ENCODE peak calls at places on chromosomes 6 and 20, in six cellular contexts. Q, G, B, A, H and W are unnamed samples.

GRCh38 chr6:158405933-158406332 is 93.7 kb downstream of the TULP4 start:
- DNase-seq in Q (no peak), G (no peak), B (no peak), A (no peak), H (no peak), W (no peak)

GRCh38 chr6:39815356-39815755 is 23.2 kb downstream of the DAAM2 start:
- DNase-seq in Q (no peak), G (no peak), B (no peak), A (no peak), H (no peak), W (no peak)

GRCh38 chr6:80460396-80460912 is 354.0 kb downstream of the BCKDHB start:
- DNase-seq in Q (peak; percentile 24), G (peak; percentile 43), B (no peak), A (no peak), H (no peak), W (no peak)

GRCh38 chr20:22449115-22449973 is 135.0 kb downstream of the FOXA2 start:
- DNase-seq in Q (no peak), G (no peak), B (no peak), A (no peak), H (no peak), W (no peak)

GRCh38 chr20:63697868-63698545 is 1.6 kb downstream of the TNFRSF6B start:
- DNase-seq in Q (no peak), G (no peak), B (no peak), A (peak; percentile 11), H (no peak), W (no peak)

GRCh38 chr20:52193886-52194545 is 2.4 kb upstream of the ZFP64 start:
- DNase-seq in Q (no peak), G (no peak), B (no peak), A (no peak), H (no peak), W (no peak)

GRCh38 chr20:43465625-43465943 is 7.9 kb downstream of the SRSF6 start:
- DNase-seq in Q (no peak), G (no peak), B (no peak), A (no peak), H (no peak), W (no peak)

GRCh38 chr6:35411066-35411465 is 41.1 kb upstream of the FANCE start:
- DNase-seq in Q (no peak), G (no peak), B (no peak), A (no peak), H (no peak), W (no peak)

GRCh38 chr20:31390490-31390889 is at the start of gene DEFB119:
- DNase-seq in Q (no peak), G (no peak), B (no peak), A (no peak), H (no peak), W (no peak)

GRCh38 chr6:143998686-143999085 is 9.4 kb downstream of the PLAGL1 start:
- DNase-seq in Q (no peak), G (no peak), B (no peak), A (no peak), H (no peak), W (no peak)

GRCh38 chr6:25009351-25009750 is 73.6 kb upstream of the RIPOR2 start:
- DNase-seq in Q (no peak), G (no peak), B (no peak), A (no peak), H (no peak), W (no peak)

GRCh38 chr6:38489951-38490350 is 149.8 kb downstream of the BTBD9 start:
- DNase-seq in Q (peak; percentile 87), G (peak; percentile 13), B (no peak), A (no peak), H (no peak), W (peak; percentile 53)

GRCh38 chr6:111663232-111663631 is 57.6 kb upstream of the TRAF3IP2 start:
- DNase-seq in Q (no peak), G (no peak), B (no peak), A (no peak), H (no peak), W (no peak)

GRCh38 chr20:38804682-38805501 is 605 bp upstream of the PPP1R16B start:
- DNase-seq in Q (no peak), G (peak; percentile 18), B (no peak), A (no peak), H (peak; percentile 25), W (no peak)

GRCh38 chr6:11381801-11382513 is 149.5 kb upstream of the NEDD9 start:
- DNase-seq in Q (no peak), G (no peak), B (no peak), A (no peak), H (no peak), W (no peak)

GRCh38 chr6:157980288-157981131 is 1.2 kb upstream of the SYNJ2 start:
- DNase-seq in Q (no peak), G (no peak), B (peak; percentile 38), A (no peak), H (no peak), W (no peak)

GRCh38 chr20:19880256-19881079 is 122.4 kb downstream of the RIN2 start:
- DNase-seq in Q (peak; percentile 46), G (peak; percentile 79), B (peak; percentile 88), A (no peak), H (no peak), W (peak; percentile 72)

GRCh38 chr6:12222405-12223366 is 67.5 kb upstream of the EDN1 start:
- DNase-seq in Q (no peak), G (no peak), B (no peak), A (no peak), H (no peak), W (no peak)

GRCh38 chr6:137911675-137912158 is 44.7 kb downstream of the TNFAIP3 start:
- DNase-seq in Q (no peak), G (no peak), B (no peak), A (no peak), H (no peak), W (no peak)

GRCh38 chr6:33249732-33250625 is 21.7 kb downstream of the VPS52 start:
- DNase-seq in Q (peak; percentile 79), G (peak; percentile 69), B (no peak), A (no peak), H (no peak), W (no peak)

GRCh38 chr6:169755162-169755561 is 3.7 kb downstream of the ERMARD start:
- DNase-seq in Q (no peak), G (no peak), B (no peak), A (no peak), H (no peak), W (no peak)

GRCh38 chr6:169746556-169746955 is 4.8 kb downstream of the DYNLT2 start:
- DNase-seq in Q (no peak), G (no peak), B (no peak), A (no peak), H (no peak), W (no peak)

GRCh38 chr6:169752074-169752623 is 727 bp downstream of the ERMARD start:
- DNase-seq in Q (peak; percentile 4), G (peak; percentile 5), B (peak; percentile 44), A (no peak), H (no peak), W (no peak)

DNA sequence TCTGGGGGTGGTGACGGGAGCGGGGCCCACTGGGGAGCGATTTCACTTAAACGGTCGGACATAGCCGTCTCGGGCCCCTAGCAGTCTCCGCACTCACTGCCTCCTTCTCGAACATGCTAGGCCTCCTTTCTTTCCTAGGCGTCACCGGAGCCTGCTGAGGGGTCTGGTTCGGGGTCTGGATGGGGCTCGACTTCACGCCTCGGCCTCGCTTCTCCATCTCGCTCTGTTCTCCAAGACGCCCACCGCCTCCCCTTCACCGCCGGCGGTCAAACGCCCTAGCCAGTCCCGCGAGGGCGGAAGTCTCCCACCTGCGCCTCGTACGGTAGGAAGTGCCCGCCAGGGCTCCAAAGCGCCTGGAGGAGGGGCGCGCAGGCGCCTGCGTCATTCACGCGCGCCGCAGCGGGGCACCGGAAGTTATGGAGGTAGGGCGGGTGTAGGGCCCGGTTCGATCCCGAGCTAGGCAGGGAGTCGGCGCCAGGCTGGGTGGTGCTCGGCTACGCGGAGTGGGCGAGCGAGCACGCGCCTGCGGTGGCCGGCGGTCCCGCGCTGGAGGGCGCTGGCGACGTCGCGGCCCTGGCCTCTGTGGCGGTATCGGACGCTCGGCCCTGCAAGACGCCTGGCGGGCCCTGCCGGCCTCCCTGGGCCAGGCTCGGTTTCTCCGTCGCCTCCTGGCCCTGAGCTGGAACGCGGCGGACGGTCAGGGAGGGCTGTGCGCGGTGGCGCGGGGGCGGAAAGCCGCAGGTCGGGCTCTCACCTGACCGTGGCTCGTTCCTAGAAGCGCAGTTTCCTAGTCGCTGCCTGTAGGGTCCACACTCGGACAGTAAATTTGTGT is at the start of the genes DYNLT2 and ERMARD:
- DNase-seq in Q (peak; percentile 91), G (peak; percentile 95), B (peak; percentile 96), A (peak; percentile 93), H (peak; percentile 86), W (peak; percentile 60)
- TF ChIP-seq CTCF in Q (peak; percentile 19), G (peak; percentile 29), B (peak; percentile 52), A (no peak), H (no peak), W (no peak)

GRCh38 chr20:58173091-58173490 is 55.4 kb downstream of the ANKRD60 start:
- DNase-seq in Q (no peak), G (no peak), B (no peak), A (no peak), H (no peak), W (no peak)
- H3K4me3 ChIP-seq in Q (no peak overlapping the region), G (no peak overlapping the region), B (no peak overlapping the region), A (no peak overlapping the region), H (no peak overlapping the region), W (no peak overlapping the region)

GRCh38 chr6:15513801-15514711 is 148.8 kb downstream of the DTNBP1 start:
- DNase-seq in Q (no peak), G (no peak), B (no peak), A (no peak), H (no peak), W (no peak)

GRCh38 chr6:15513131-15513771 is 149.6 kb downstream of the DTNBP1 start:
- DNase-seq in Q (no peak), G (no peak), B (no peak), A (no peak), H (no peak), W (no peak)

GRCh38 chr6:15511248-15512125 is 151.3 kb downstream of the DTNBP1 start:
- DNase-seq in Q (peak; percentile 19), G (no peak), B (no peak), A (no peak), H (no peak), W (no peak)

GRCh38 chr6:15510536-15511247 is 152.1 kb downstream of the DTNBP1 start:
- DNase-seq in Q (peak; percentile 49), G (no peak), B (no peak), A (no peak), H (peak; percentile 73), W (no peak)

DNA sequence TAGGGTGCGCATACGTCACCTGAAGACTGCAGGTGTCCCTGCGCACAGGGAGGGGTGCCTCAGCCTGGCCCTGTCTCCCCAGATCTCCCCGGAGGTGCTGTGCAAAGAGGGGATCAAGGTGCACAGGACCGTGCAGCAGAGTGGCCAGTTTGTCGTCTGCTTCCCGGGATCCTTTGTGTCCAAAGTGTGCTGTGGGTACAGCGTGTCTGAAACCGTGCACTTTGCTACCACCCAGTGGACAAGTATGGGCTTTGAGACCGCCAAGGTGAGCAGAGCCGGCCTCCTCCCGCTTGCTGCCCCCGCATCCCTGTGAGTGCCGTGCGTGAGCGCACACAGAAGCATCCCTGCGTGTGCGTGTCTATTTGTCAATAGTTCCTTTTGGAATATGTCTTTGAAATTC is 150.7 kb downstream of the DTNBP1 start:
- DNase-seq in Q (no peak), G (no peak), B (peak; percentile 41), A (no peak), H (no peak), W (no peak)
- TF ChIP-seq CTCF in Q (peak; percentile 12), G (no peak), B (peak; percentile 71), A (no peak), H (no peak), W (peak; percentile 20)

DNA sequence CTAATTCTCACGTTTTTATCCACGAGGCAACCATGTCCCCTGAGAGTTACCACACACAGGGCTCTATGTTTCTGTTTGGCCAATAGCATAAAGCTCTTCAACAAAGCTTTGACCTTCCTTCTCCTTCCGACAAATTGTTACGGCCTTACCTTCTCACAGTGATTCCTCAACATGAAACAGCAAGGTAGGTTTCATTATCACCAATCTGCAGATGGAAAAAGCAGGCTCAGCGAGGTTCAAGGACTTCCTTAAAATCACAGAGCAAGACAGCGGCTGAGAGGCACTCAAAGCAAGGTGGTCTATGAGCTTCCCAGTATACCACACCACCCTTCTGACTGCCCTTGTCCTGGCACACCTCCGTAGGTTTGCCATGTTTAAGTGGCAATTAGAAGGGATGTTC is 360.0 kb downstream of the CD83 start:
- DNase-seq in Q (no peak), G (no peak), B (no peak), A (no peak), H (no peak), W (no peak)
- H3K4me3 ChIP-seq in Q (no peak overlapping the region), G (no peak overlapping the region), B (no peak overlapping the region), A (no peak overlapping the region), H (no peak overlapping the region), W (no peak overlapping the region)